ENCODE peak calls at places on chromosomes 6 and 20, in nine cellular contexts. J is stimulated activated CD4-positive, alpha-beta T cell treated with anti-CD3 and anti-CD28 coated beads, TNF-alpha, amount 100 ng/mL, for 24 hours; P is HT1080; Z is A172; M is activated T-cell treated with anti-CD3 and anti-CD28 coated beads, Interleukin-2, amount 50 U/mL, for 72 hours; R is Peyer's patch; B is CD4-positive, CD25-positive, alpha-beta regulatory T cell; E is OCI-LY7; I is RCC 7860. V is an unnamed sample.
A peak's percentile ranks its signal among the peaks of the same experiment; 100 is the strongest.

GRCh38 chr6:156844089-156844488 is 66.9 kb downstream of the ARID1B start:
- DNase-seq in J (no peak), P (no peak), Z (no peak), M (no peak), R (no peak), B (no peak), E (no peak), I (no peak), V (no peak)

GRCh38 chr6:7230956-7231713 is 81.9 kb downstream of the SSR1 start:
- DNase-seq in J (no peak), P (no peak), Z (no peak), M (no peak), R (no peak), B (no peak), E (no peak), I (no peak), V (no peak)

GRCh38 chr6:20583447-20583806 is 49.2 kb downstream of the CDKAL1 start:
- DNase-seq in J (no peak), P (no peak), Z (no peak), M (no peak), R (no peak), B (no peak), E (no peak), I (no peak), V (no peak)

GRCh38 chr20:37987602-37988290 is 45.5 kb downstream of the TTI1 start:
- DNase-seq in J (no peak), P (no peak), Z (no peak), M (no peak), R (no peak), B (no peak), E (no peak), I (no peak), V (no peak)

GRCh38 chr6:137767931-137768690 is 98.9 kb upstream of the TNFAIP3 start:
- DNase-seq in J (no peak), P (peak; percentile 59), Z (no peak), M (no peak), R (no peak), B (no peak), E (peak; percentile 42), I (no peak), V (peak; percentile 36)

GRCh38 chr6:160226118-160226541 is 32.5 kb downstream of the SLC22A2 start:
- DNase-seq in J (peak; percentile 41), P (peak; percentile 2), Z (peak; percentile 44), M (peak; percentile 74), R (no peak), B (no peak), E (no peak), I (no peak), V (no peak)

GRCh38 chr6:43807228-43808061 is 37.4 kb downstream of the VEGFA start:
- DNase-seq in J (no peak), P (no peak), Z (no peak), M (no peak), R (no peak), B (no peak), E (no peak), I (no peak), V (no peak)

GRCh38 chr6:44151348-44152108 is 7.1 kb upstream of the CAPN11 start:
- DNase-seq in J (peak; percentile 63), P (peak; percentile 53), Z (no peak), M (peak; percentile 84), R (peak; percentile 64), B (peak; percentile 63), E (peak; percentile 83), I (peak; percentile 15), V (peak; percentile 70)

GRCh38 chr20:5718896-5719595 is 31.2 kb upstream of the SHLD1 start:
- DNase-seq in J (no peak), P (no peak), Z (no peak), M (no peak), R (no peak), B (no peak), E (no peak), I (no peak), V (no peak)

GRCh38 chr20:37202267-37202943 is 23.1 kb upstream of the MROH8 start:
- DNase-seq in J (no peak), P (peak; percentile 92), Z (peak; percentile 94), M (peak; percentile 9), R (no peak), B (no peak), E (peak; percentile 32), I (peak; percentile 96), V (peak; percentile 9)

GRCh38 chr6:127342296-127342945 is 988 bp downstream of the ECHDC1 start:
- DNase-seq in J (no peak), P (peak; percentile 32), Z (peak; percentile 41), M (no peak), R (no peak), B (no peak), E (peak; percentile 9), I (peak; percentile 48), V (no peak)

GRCh38 chr20:61385316-61385715 is 133.3 kb downstream of the CDH4 start:
- DNase-seq in J (no peak), P (peak; percentile 58), Z (no peak), M (no peak), R (no peak), B (no peak), E (no peak), I (no peak), V (no peak)